ENCODE peak calls at places on chromosomes 13 and 19, in eight cellular contexts. S is NCI-H2029 treated with DMSO at 0.1 percent for 48 hours; P is stimulated activated CD8-positive, alpha-beta memory T cell treated with anti-CD3 and anti-CD28 coated beads, Interleukin-15, amount 100 ng/mL, for 24 hours; H is CD8-positive, alpha-beta T cell; E is NCI-H774; Y is activated naive CD4-positive, alpha-beta T cell; B is CD8-positive, alpha-beta memory T cell; W is naive B cell. L is an unnamed sample.

GRCh38 chr13:24131749-24132148 is 28.8 kb upstream of the SPATA13 start:
- DNase-seq in S (no peak), P (no peak), H (no peak), E (no peak), Y (no peak), B (no peak), W (no peak), L (no peak)

GRCh38 chr13:39682788-39683187 is 27.3 kb downstream of the COG6 start:
- DNase-seq in S (no peak), P (no peak), H (no peak), E (no peak), Y (no peak), B (no peak), W (no peak), L (no peak)

GRCh38 chr19:35024095-35024494 is 6.2 kb upstream of the SCN1B start:
- DNase-seq in S (no peak), P (no peak), H (no peak), E (no peak), Y (no peak), B (no peak), W (no peak), L (no peak)

GRCh38 chr19:35355851-35356460 is 2.3 kb upstream of the FFAR3 start:
- DNase-seq in S (no peak), P (no peak), H (no peak), E (no peak), Y (no peak), B (no peak), W (no peak), L (no peak)

GRCh38 chr13:106609116-106609515 is 41.2 kb upstream of the ARGLU1 start:
- DNase-seq in S (no peak), P (no peak), H (no peak), E (no peak), Y (no peak), B (no peak), W (no peak), L (no peak)

GRCh38 chr13:31046711-31047279 is 114.3 kb downstream of the TEX26 start:
- DNase-seq in S (peak), P (no peak), H (peak), E (peak), Y (no peak), B (no peak), W (no peak), L (no peak)

GRCh38 chr19:49167857-49168409 is 10.3 kb downstream of the TRPM4 start:
- DNase-seq in S (no peak), P (no peak), H (no peak), E (no peak), Y (no peak), B (no peak), W (no peak), L (no peak)

GRCh38 chr19:13847033-13847899 is 29.7 kb upstream of the NANOS3 start:
- DNase-seq in S (peak), P (peak), H (peak), E (peak), Y (peak), B (peak), W (peak), L (no peak)

GRCh38 chr13:31807090-31807541 is 67.8 kb downstream of the RXFP2 start:
- DNase-seq in S (no peak), P (no peak), H (no peak), E (no peak), Y (no peak), B (peak), W (no peak), L (no peak)

GRCh38 chr19:15466851-15467733 is 2.7 kb upstream of the RASAL3 start:
- DNase-seq in S (no peak), P (no peak), H (peak), E (no peak), Y (no peak), B (peak), W (no peak), L (no peak)

GRCh38 chr13:105979586-105979985 is 555.9 kb downstream of the EFNB2 start:
- DNase-seq in S (no peak), P (no peak), H (no peak), E (peak), Y (no peak), B (no peak), W (no peak), L (no peak)

GRCh38 chr13:35733832-35734231 is 257.3 kb upstream of the MAB21L1 start:
- DNase-seq in S (no peak), P (no peak), H (no peak), E (no peak), Y (no peak), B (no peak), W (no peak), L (no peak)

GRCh38 chr19:16867211-16867610 is 21.6 kb upstream of the F2RL3 start:
- DNase-seq in S (no peak), P (no peak), H (no peak), E (no peak), Y (no peak), B (no peak), W (no peak), L (no peak)

GRCh38 chr19:2253106-2254051 is 2.8 kb downstream of the JSRP1 start:
- DNase-seq in S (no peak), P (no peak), H (peak), E (no peak), Y (no peak), B (no peak), W (peak), L (no peak)

GRCh38 chr13:27006519-27007161 is 165.0 kb downstream of the USP12 start:
- DNase-seq in S (no peak), P (no peak), H (no peak), E (peak), Y (no peak), B (no peak), W (no peak), L (peak)